ENCODE peak calls at places on chromosome 22, in six cellular contexts. N is IMR-90, P is suprapubic skin, B is stomach, V is tibial nerve, T is HepG2. D is an unnamed sample.
A peak's percentile ranks its signal among the peaks of the same experiment; 100 is the strongest.

GRCh38 chr22:17754233-17754925 is 19.9 kb downstream of the BID start:
- DNase-seq in N (no peak), T (no peak), P (no peak), V (no peak), B (no peak), D (no peak)

GRCh38 chr22:46471901-46472721 is 65.3 kb downstream of the CELSR1 start:
- DNase-seq in B (no peak), T (no peak), P (no peak), V (no peak), N (no peak), D (no peak)

GRCh38 chr22:36081023-36081431 is 52.4 kb upstream of the RBFOX2 start:
- DNase-seq in T (no peak), P (no peak), V (no peak), B (no peak), N (peak; percentile 98), D (peak; percentile 66)

GRCh38 chr22:49803134-49803533 is 24.5 kb downstream of the BRD1 start:
- DNase-seq in V (no peak), B (no peak), N (no peak), T (no peak), P (no peak), D (no peak)

GRCh38 chr22:24697671-24698082 is 76.8 kb downstream of the PIWIL3 start:
- DNase-seq in N (no peak), B (peak; percentile 79), V (no peak), T (no peak), P (no peak), D (no peak)

GRCh38 chr22:19982991-19983578 is 33.5 kb downstream of the ARVCF start:
- DNase-seq in P (no peak), T (no peak), N (no peak), B (no peak), V (no peak), D (no peak)

GRCh38 chr22:50474711-50475651 is at the start of gene SBF1:
- DNase-seq in T (peak; percentile 79), B (peak; percentile 96), N (peak; percentile 84), V (peak; percentile 89), P (peak; percentile 96), D (peak; percentile 90)

GRCh38 chr22:46462726-46463371 is 74.6 kb downstream of the CELSR1 start:
- DNase-seq in P (no peak), N (peak; percentile 70), T (no peak), V (no peak), B (no peak), D (no peak)

GRCh38 chr22:30212363-30212995 is 34.1 kb downstream of the LIF start:
- DNase-seq in V (peak; percentile 46), T (peak; percentile 96), N (peak; percentile 95), P (no peak), B (peak; percentile 87), D (peak; percentile 58)

GRCh38 chr22:27438271-27438980 is 363.1 kb downstream of the MN1 start:
- DNase-seq in V (peak; percentile 15), B (peak; percentile 73), P (no peak), N (peak; percentile 9), T (no peak), D (peak; percentile 47)

GRCh38 chr22:31491218-31491962 is 1.7 kb upstream of the EIF4ENIF1 start:
- DNase-seq in V (no peak), N (no peak), B (no peak), P (no peak), T (no peak), D (no peak)

GRCh38 chr22:29700949-29701927 is 18.6 kb upstream of the CABP7 start:
- DNase-seq in N (peak; percentile 34), V (no peak), B (no peak), T (peak; percentile 37), P (no peak), D (no peak)

GRCh38 chr22:45889539-45890350 is 87.2 kb downstream of the WNT7B start:
- DNase-seq in T (no peak), N (peak; percentile 27), V (no peak), B (no peak), P (no peak), D (no peak)

GRCh38 chr22:34975721-34976120 is 90.2 kb upstream of the ISX start:
- DNase-seq in T (no peak), B (no peak), P (no peak), N (no peak), V (no peak), D (no peak)

GRCh38 chr22:26835929-26836528 is 178.6 kb downstream of the MIAT start:
- DNase-seq in B (peak; percentile 36), V (peak; percentile 16), P (no peak), N (peak; percentile 23), T (peak; percentile 26), D (no peak)

GRCh38 chr22:50146440-50147228 is 23.9 kb upstream of the PANX2 start:
- DNase-seq in T (peak; percentile 87), P (peak; percentile 81), B (peak; percentile 68), V (peak; percentile 40), N (peak; percentile 71), D (peak; percentile 65)

GRCh38 chr22:31605851-31606585 is 56.0 kb downstream of the PISD start:
- DNase-seq in B (no peak), V (no peak), P (peak; percentile 32), N (no peak), T (no peak), D (no peak)

GRCh38 chr22:19287889-19288288 is 3.6 kb downstream of the CLTCL1 start:
- DNase-seq in P (no peak), B (no peak), T (no peak), V (no peak), N (peak; percentile 86), D (no peak)

GRCh38 chr22:26462971-26463661 is 20.5 kb downstream of the HPS4 start:
- DNase-seq in V (no peak), N (peak; percentile 19), T (no peak), P (no peak), B (no peak), D (no peak)

DNA sequence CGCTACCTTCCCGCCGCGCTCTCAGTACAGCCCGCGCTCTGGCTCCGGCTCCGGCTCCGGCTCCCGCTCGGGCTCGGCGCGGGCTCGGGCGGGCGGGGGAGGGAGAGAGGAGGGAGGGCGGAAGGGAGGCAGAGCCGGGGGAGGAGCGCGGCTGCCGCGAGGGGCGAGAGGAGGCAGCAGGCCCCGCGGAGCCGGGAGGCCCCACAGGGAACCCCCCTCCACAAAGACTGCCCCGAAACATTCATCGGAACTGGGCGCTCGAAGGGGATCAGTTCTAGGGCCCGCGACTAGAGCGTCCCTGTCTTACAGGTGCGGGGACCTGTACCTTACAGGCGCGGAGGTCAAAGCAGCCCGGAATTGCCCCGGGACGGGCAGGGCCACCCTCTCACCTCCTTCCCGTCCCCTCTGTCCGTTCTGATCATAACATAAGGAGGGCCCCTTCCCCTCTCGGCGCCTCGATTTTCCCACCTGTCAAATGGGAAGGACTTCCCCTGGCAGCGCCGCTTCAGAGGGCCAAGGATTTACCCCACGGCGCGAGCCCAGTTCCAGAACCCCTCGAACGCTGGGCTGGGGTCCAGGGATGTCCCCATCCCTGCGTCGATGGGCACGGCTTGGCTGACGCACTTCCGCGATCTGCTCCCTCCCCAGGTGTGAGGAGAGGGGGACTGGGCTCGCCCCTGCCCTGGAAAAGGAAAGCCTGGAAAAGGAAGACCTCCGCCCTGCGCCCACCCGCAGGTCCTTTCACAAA is at the start of gene SHISA8:
- DNase-seq in P (no peak), T (no peak), B (peak; percentile 67), V (peak; percentile 26), N (peak; percentile 7), D (no peak)
- H3K27me3 ChIP-seq in P (peaks cover 78% of the 10 kb centered on the region), T (peaks cover 81% of the 10 kb centered on the region), B (peaks cover 90% of the 10 kb centered on the region), V (peaks cover 91% of the 10 kb centered on the region), N (peaks cover 73% of the 10 kb centered on the region), D (peaks cover 61% of the 10 kb centered on the region)

GRCh38 chr22:44100411-44100810 is 76.3 kb downstream of the PARVB start:
- DNase-seq in V (no peak), B (no peak), P (no peak), T (no peak), N (no peak), D (no peak)

GRCh38 chr22:44098966-44099530 is 74.9 kb downstream of the PARVB start:
- DNase-seq in P (no peak), N (no peak), T (no peak), V (no peak), B (no peak), D (no peak)

GRCh38 chr22:44098021-44098739 is 74.1 kb downstream of the PARVB start:
- DNase-seq in V (no peak), T (no peak), P (no peak), N (no peak), B (no peak), D (no peak)

GRCh38 chr22:44097263-44098020 is 73.3 kb downstream of the PARVB start:
- DNase-seq in P (no peak), B (no peak), V (no peak), N (no peak), T (no peak), D (no peak)

GRCh38 chr22:44099696-44100095 is 75.6 kb downstream of the PARVB start:
- DNase-seq in T (no peak), V (no peak), P (no peak), N (no peak), B (no peak), D (no peak)
- TF ChIP-seq POLR2A in T (no peak), V (no peak), P (no peak), N (no peak), B (no peak), D (no peak)

GRCh38 chr22:22218302-22218701 is 26.3 kb upstream of the VPREB1 start:
- DNase-seq in P (no peak), T (no peak), B (no peak), V (no peak), N (no peak), D (no peak)

GRCh38 chr22:22216450-22216959 is 28.1 kb upstream of the VPREB1 start:
- DNase-seq in P (no peak), B (no peak), N (no peak), V (no peak), T (no peak), D (no peak)

GRCh38 chr22:22215659-22216449 is 28.7 kb upstream of the VPREB1 start:
- DNase-seq in P (no peak), N (no peak), V (no peak), T (no peak), B (no peak), D (no peak)

GRCh38 chr22:22214819-22215329 is 29.7 kb upstream of the VPREB1 start:
- DNase-seq in P (no peak), V (no peak), T (peak; percentile 65), N (no peak), B (no peak), D (no peak)

DNA sequence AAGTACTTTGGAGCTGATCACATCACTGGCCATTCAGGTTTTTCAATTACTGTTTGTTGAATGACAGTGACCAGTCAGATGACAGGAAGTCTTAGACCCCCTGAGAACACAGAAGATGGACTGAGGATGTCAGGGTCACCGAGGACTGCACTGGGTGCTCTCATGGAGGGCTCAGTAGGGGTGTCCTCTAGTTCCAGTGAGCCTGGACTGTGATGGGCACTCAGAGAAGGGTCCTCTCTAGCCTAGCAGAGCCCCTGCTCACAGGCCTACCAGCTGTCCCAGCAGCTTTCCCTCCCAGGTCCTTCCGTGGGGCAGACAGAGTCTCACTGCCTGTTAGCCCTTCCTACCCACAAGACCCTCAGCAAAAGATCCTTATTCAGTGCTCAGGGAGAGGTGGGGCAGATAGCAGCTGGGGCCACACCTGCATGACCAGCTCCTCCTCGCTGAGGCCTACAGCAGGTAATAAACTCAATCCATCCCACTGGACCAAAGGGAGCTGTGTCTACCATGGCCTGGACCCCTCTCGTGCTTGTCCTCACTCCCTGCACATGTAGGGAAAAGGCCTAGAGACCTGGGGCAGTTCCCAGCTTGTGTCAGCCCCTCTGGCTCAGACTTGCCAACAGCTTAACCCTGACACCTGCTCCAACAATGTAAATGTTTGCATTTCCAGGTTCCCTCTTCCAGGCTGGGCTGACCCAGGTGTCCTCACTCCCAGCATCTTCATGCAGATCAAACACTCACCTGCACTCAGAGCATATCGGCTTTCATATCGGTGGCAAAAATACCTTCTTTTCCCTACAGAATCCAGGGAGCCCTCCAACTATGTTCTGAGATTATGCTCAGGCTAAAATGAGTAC is 25.2 kb upstream of the VPREB1 start:
- DNase-seq in N (no peak), B (no peak), P (no peak), V (no peak), T (no peak), D (no peak)
- H3K27me3 ChIP-seq in N (peaks cover 28% of the 10 kb centered on the region), B (no peaks in the 10 kb centered on the region), P (no peaks in the 10 kb centered on the region), V (no peaks in the 10 kb centered on the region), T (peaks cover 3% of the 10 kb centered on the region), D (no peaks in the 10 kb centered on the region)

GRCh38 chr22:41022470-41023298 is 69.7 kb upstream of the EP300 start:
- DNase-seq in T (peak; percentile 79), P (peak; percentile 96), N (peak; percentile 76), B (peak; percentile 94), V (peak; percentile 89), D (peak; percentile 93)
- TF ChIP-seq POLR2A in T (no peak), P (peak; percentile 75), N (no peak), B (no peak), V (peak; percentile 76), D (peak; percentile 71)

D was measured in uterus.